ENCODE peak calls at places on chromosomes 12 and 14, in ten cellular contexts. G is AG04450; R is transverse colon; D is A673; U is thoracic aorta; N is CD4-positive, CD25-positive, alpha-beta regulatory T cell; A is tibial nerve; F is IMR-90; Q is small intestine; B is tibial artery. O is an unnamed sample.

GRCh38 chr12:98955284-98955683 is 310.2 kb downstream of the APAF1 start:
- DNase-seq in G (no peak), R (no peak), D (peak; percentile 53), U (no peak), N (no peak), A (no peak), F (peak; percentile 2), Q (no peak), B (no peak), O (peak; percentile 23)

GRCh38 chr14:104184911-104185499 is 46.6 kb downstream of the KIF26A start:
- DNase-seq in G (no peak), R (peak; percentile 35), D (no peak), U (no peak), N (no peak), A (no peak), F (no peak), Q (peak; percentile 8), B (no peak), O (no peak)

GRCh38 chr12:122950276-122950675 is 16.0 kb downstream of the ABCB9 start:
- DNase-seq in G (no peak), R (no peak), D (no peak), U (no peak), N (no peak), A (no peak), F (no peak), Q (no peak), B (no peak), O (no peak)

GRCh38 chr14:68547305-68548193 is 245.3 kb downstream of the ZFP36L1 start:
- DNase-seq in G (peak; percentile 65), R (peak; percentile 62), D (peak; percentile 56), U (peak; percentile 81), N (no peak), A (peak; percentile 81), F (peak; percentile 93), Q (peak; percentile 20), B (peak; percentile 95), O (no peak)

GRCh38 chr14:73861060-73861459 is 9.4 kb downstream of the PTGR2 start:
- DNase-seq in G (no peak), R (no peak), D (no peak), U (no peak), N (no peak), A (no peak), F (no peak), Q (peak; percentile 50), B (no peak), O (no peak)

GRCh38 chr12:71536939-71537622 is 97.5 kb downstream of the LGR5 start:
- DNase-seq in G (no peak), R (no peak), D (no peak), U (no peak), N (no peak), A (no peak), F (no peak), Q (no peak), B (no peak), O (no peak)

GRCh38 chr12:32139064-32139421 is 32.4 kb downstream of the BICD1 start:
- DNase-seq in G (no peak), R (peak; percentile 46), D (peak; percentile 41), U (no peak), N (no peak), A (peak; percentile 16), F (peak; percentile 66), Q (peak; percentile 11), B (no peak), O (peak; percentile 19)

GRCh38 chr12:100827901-100828520 is 33.4 kb downstream of the ANO4 start:
- DNase-seq in G (no peak), R (no peak), D (peak; percentile 67), U (no peak), N (no peak), A (no peak), F (peak; percentile 54), Q (peak; percentile 22), B (no peak), O (peak; percentile 15)

GRCh38 chr12:51900323-51900889 is 6.9 kb upstream of the ACVRL1 start:
- DNase-seq in G (no peak), R (no peak), D (no peak), U (no peak), N (no peak), A (no peak), F (no peak), Q (no peak), B (peak; percentile 57), O (no peak)

GRCh38 chr14:89330236-89331002 is 86.6 kb downstream of the FOXN3 start:
- DNase-seq in G (peak; percentile 79), R (peak; percentile 38), D (no peak), U (peak; percentile 58), N (no peak), A (peak; percentile 70), F (peak; percentile 97), Q (no peak), B (peak; percentile 74), O (no peak)

GRCh38 chr12:63995512-63995911 is 151.0 kb downstream of the SRGAP1 start:
- DNase-seq in G (no peak), R (no peak), D (no peak), U (no peak), N (no peak), A (no peak), F (no peak), Q (no peak), B (no peak), O (no peak)

GRCh38 chr12:4251228-4251891 is 22.2 kb upstream of the CCND2 start:
- DNase-seq in G (no peak), R (no peak), D (no peak), U (no peak), N (no peak), A (no peak), F (no peak), Q (no peak), B (no peak), O (no peak)

GRCh38 chr14:54487771-54488170 is 1.0 kb downstream of the GMFB start:
- DNase-seq in G (no peak), R (no peak), D (no peak), U (no peak), N (no peak), A (no peak), F (peak; percentile 53), Q (peak; percentile 50), B (no peak), O (no peak)

GRCh38 chr12:99706736-99707473 is 59.4 kb downstream of the GARIN6 start:
- DNase-seq in G (no peak), R (no peak), D (no peak), U (no peak), N (no peak), A (no peak), F (no peak), Q (no peak), B (no peak), O (no peak)

GRCh38 chr12:107684990-107685359 is 624 bp upstream of the PWP1 start:
- DNase-seq in G (no peak), R (peak; percentile 21), D (peak; percentile 44), U (no peak), N (no peak), A (no peak), F (peak; percentile 35), Q (peak; percentile 84), B (no peak), O (peak; percentile 41)

GRCh38 chr12:132075026-132075713 is 68.9 kb downstream of the DDX51 start:
- DNase-seq in G (no peak), R (no peak), D (no peak), U (no peak), N (no peak), A (no peak), F (no peak), Q (no peak), B (no peak), O (no peak)

GRCh38 chr14:90495357-90496276 is 98.8 kb downstream of the CALM1 start:
- DNase-seq in G (peak; percentile 44), R (peak; percentile 43), D (peak; percentile 79), U (no peak), N (peak; percentile 9), A (peak; percentile 67), F (peak; percentile 75), Q (peak; percentile 59), B (peak; percentile 66), O (peak; percentile 79)

GRCh38 chr12:8493084-8493483 is 20.2 kb upstream of the CLEC4D start:
- DNase-seq in G (no peak), R (no peak), D (no peak), U (no peak), N (no peak), A (peak; percentile 23), F (no peak), Q (peak; percentile 48), B (no peak), O (peak; percentile 77)

GRCh38 chr12:50220357-50221061 is 53.3 kb upstream of the CERS5 start:
- DNase-seq in G (no peak), R (no peak), D (peak; percentile 40), U (peak; percentile 4), N (no peak), A (peak; percentile 35), F (peak; percentile 72), Q (no peak), B (no peak), O (no peak)
- H3K4me3 ChIP-seq in G (peak overlapping the region; percentile 93), R (peak overlapping the region; percentile 31), D (peak overlapping the region; percentile 58), U (peak overlapping the region; percentile 76), N (peak overlapping the region; percentile 97), A (peak overlapping the region; percentile 33), F (peak overlapping the region; percentile 75), Q (no peak overlapping the region), B (peak overlapping the region; percentile 52), O (peak overlapping the region; percentile 61)

GRCh38 chr12:62900686-62901272 is 34.2 kb downstream of the PPM1H start:
- DNase-seq in G (no peak), R (no peak), D (no peak), U (no peak), N (no peak), A (no peak), F (no peak), Q (no peak), B (no peak), O (no peak)
- H3K4me3 ChIP-seq in G (no peak overlapping the region), R (no peak overlapping the region), D (no peak overlapping the region), U (no peak overlapping the region), N (no peak overlapping the region), A (no peak overlapping the region), F (no peak overlapping the region), Q (no peak overlapping the region), B (no peak overlapping the region), O (no peak overlapping the region)

DNA sequence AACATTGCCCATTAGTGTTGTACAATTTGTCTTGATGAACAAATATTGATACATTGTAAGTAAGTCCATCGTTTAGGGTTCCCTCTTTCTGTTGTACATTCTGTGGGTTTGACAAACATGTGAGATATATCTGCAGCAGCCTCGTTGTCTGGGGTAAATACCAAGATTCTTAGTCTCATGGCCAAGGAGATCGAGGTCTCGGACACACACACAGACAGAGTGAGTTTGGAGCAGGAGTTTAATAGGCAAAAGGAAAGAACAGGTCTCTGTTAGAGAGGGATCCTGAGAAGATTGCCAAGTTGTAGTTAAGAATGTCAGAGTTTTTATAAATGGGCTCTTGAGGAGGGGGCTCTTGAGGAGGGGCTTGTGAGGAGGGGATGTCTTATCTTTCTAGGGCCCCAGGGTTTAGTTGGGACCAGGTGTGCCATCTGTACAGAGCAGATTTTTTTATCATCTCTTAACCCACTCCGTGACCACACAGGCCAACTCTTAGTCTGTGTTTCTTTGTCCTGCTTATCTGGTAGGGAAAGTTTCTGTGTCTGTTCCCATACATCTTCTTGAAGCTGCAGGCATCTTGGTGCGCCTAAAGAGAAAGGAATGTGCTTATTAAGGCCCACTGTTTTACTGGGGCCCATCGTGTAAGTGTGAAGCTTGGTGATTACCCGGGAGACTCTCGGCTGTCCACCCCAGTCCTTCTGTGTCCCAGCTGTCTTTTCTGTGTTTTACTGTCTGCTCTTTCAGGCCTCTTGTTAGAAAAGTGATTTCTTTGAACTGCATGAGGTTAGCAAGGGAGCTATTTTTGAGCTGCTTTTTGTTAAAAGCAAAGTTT is 22.5 kb upstream of the CLEC2D start:
- DNase-seq in G (no peak), R (no peak), D (peak; percentile 14), U (no peak), N (no peak), A (no peak), F (peak; percentile 56), Q (no peak), B (no peak), O (peak; percentile 55)
- H3K4me3 ChIP-seq in G (peak overlapping the region; percentile 79), R (peak overlapping the region; percentile 57), D (peak overlapping the region; percentile 45), U (peak overlapping the region; percentile 80), N (peak overlapping the region; percentile 61), A (peak overlapping the region; percentile 51), F (no peak overlapping the region), Q (no peak overlapping the region), B (peak overlapping the region; percentile 86), O (peak overlapping the region; percentile 61)

GRCh38 chr14:24172261-24172860 is 481 bp downstream of the REC8 start:
- DNase-seq in G (no peak), R (no peak), D (no peak), U (no peak), N (no peak), A (no peak), F (no peak), Q (no peak), B (no peak), O (no peak)
- H3K4me3 ChIP-seq in G (peak overlapping the region; percentile 37), R (peak overlapping the region; percentile 26), D (no peak overlapping the region), U (peak overlapping the region; percentile 69), N (peak overlapping the region; percentile 26), A (peak overlapping the region; percentile 45), F (no peak overlapping the region), Q (peak overlapping the region; percentile 18), B (peak overlapping the region; percentile 36), O (no peak overlapping the region)

O was measured in Jurkat, Clone E6-1.